ENCODE peak calls at places on chromosomes 6 and 20, in ten cellular contexts. One of them, this sample, is unnamed.

GRCh38 chr20:21465799-21466198 is 48.1 kb downstream of the NKX2-2 start:
- DNase-seq in A673: no peak
- DNase-seq in cardiac muscle cell: no peak
- DNase-seq in IMR-90: no peak
- DNase-seq in psoas muscle: no peak
- DNase-seq in lower lobe of right lung: no peak
- DNase-seq in MM.1S: no peak
- DNase-seq in HCT116: no peak
- DNase-seq in sigmoid colon: no peak
- DNase-seq in heart left ventricle: no peak
- DNase-seq in this sample: no peak

GRCh38 chr6:169231790-169232506 is 21.7 kb downstream of the THBS2 start:
- DNase-seq in A673: no peak
- DNase-seq in cardiac muscle cell: no peak
- DNase-seq in IMR-90: no peak
- DNase-seq in psoas muscle: no peak
- DNase-seq in lower lobe of right lung: no peak
- DNase-seq in MM.1S: no peak
- DNase-seq in HCT116: no peak
- DNase-seq in sigmoid colon: peak; percentile 66
- DNase-seq in heart left ventricle: no peak
- DNase-seq in this sample: no peak

GRCh38 chr6:122381494-122382083 is 17.9 kb upstream of the HSF2 start:
- DNase-seq in A673: peak; percentile 86
- DNase-seq in cardiac muscle cell: peak; percentile 80
- DNase-seq in IMR-90: peak; percentile 79
- DNase-seq in psoas muscle: peak; percentile 56
- DNase-seq in lower lobe of right lung: no peak
- DNase-seq in MM.1S: peak; percentile 53
- DNase-seq in HCT116: peak; percentile 68
- DNase-seq in sigmoid colon: peak; percentile 83
- DNase-seq in heart left ventricle: peak; percentile 41
- DNase-seq in this sample: no peak

GRCh38 chr20:5642155-5642981 is 107.8 kb upstream of the SHLD1 start:
- DNase-seq in A673: peak; percentile 55
- DNase-seq in cardiac muscle cell: no peak
- DNase-seq in IMR-90: no peak
- DNase-seq in psoas muscle: no peak
- DNase-seq in lower lobe of right lung: peak; percentile 66
- DNase-seq in MM.1S: no peak
- DNase-seq in HCT116: no peak
- DNase-seq in sigmoid colon: peak; percentile 72
- DNase-seq in heart left ventricle: no peak
- DNase-seq in this sample: no peak

GRCh38 chr20:61223121-61223520 is 28.9 kb upstream of the CDH4 start:
- DNase-seq in A673: no peak
- DNase-seq in cardiac muscle cell: no peak
- DNase-seq in IMR-90: no peak
- DNase-seq in psoas muscle: no peak
- DNase-seq in lower lobe of right lung: no peak
- DNase-seq in MM.1S: no peak
- DNase-seq in HCT116: no peak
- DNase-seq in sigmoid colon: no peak
- DNase-seq in heart left ventricle: no peak
- DNase-seq in this sample: no peak

GRCh38 chr20:61434361-61434781 is 182.3 kb downstream of the CDH4 start:
- DNase-seq in A673: peak; percentile 89
- DNase-seq in cardiac muscle cell: peak; percentile 43
- DNase-seq in IMR-90: peak; percentile 25
- DNase-seq in psoas muscle: no peak
- DNase-seq in lower lobe of right lung: no peak
- DNase-seq in MM.1S: no peak
- DNase-seq in HCT116: no peak
- DNase-seq in sigmoid colon: no peak
- DNase-seq in heart left ventricle: no peak
- DNase-seq in this sample: no peak

GRCh38 chr6:155936551-155936950 is 480.9 kb upstream of the NOX3 start:
- DNase-seq in A673: no peak
- DNase-seq in cardiac muscle cell: no peak
- DNase-seq in IMR-90: no peak
- DNase-seq in psoas muscle: no peak
- DNase-seq in lower lobe of right lung: no peak
- DNase-seq in MM.1S: no peak
- DNase-seq in HCT116: no peak
- DNase-seq in sigmoid colon: no peak
- DNase-seq in heart left ventricle: peak; percentile 12
- DNase-seq in this sample: no peak

GRCh38 chr20:23145281-23145700 is 59.2 kb upstream of the CD93 start:
- DNase-seq in A673: no peak
- DNase-seq in cardiac muscle cell: no peak
- DNase-seq in IMR-90: peak; percentile 56
- DNase-seq in psoas muscle: peak; percentile 89
- DNase-seq in lower lobe of right lung: no peak
- DNase-seq in MM.1S: no peak
- DNase-seq in HCT116: no peak
- DNase-seq in sigmoid colon: peak; percentile 60
- DNase-seq in heart left ventricle: no peak
- DNase-seq in this sample: peak; percentile 63

DNA sequence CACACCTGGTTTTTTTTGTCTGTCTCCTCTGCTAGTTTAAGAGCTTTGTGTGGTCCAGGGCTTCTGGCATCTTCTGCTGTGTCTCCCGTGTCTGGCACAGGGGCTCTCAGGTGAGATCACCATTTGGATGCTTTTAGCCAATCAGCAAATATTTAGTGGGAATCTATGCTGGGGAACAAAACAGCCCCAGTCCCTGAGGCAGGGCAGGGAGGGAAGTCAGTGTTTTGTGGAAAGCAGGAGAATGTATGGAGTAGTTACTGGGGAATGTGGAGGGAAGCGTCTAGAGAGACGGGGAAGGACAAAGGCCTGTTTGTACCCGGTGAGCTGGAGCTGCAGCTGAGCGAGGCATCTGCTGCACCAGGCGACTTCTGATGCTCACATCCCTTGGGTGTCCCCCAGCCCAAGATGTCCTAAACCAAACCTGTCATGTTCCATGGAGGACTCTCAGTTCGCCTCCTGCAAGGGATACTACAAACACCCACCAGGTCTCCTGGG is 49.3 kb upstream of the NNAT start:
- DNase-seq in A673: no peak
- DNase-seq in cardiac muscle cell: no peak
- DNase-seq in IMR-90: no peak
- DNase-seq in psoas muscle: no peak
- DNase-seq in lower lobe of right lung: no peak
- DNase-seq in MM.1S: no peak
- DNase-seq in HCT116: no peak
- DNase-seq in sigmoid colon: no peak
- DNase-seq in heart left ventricle: no peak
- DNase-seq in this sample: no peak
- H3K4me1 ChIP-seq in A673: no peaks in the 10 kb centered on the region
- H3K4me1 ChIP-seq in cardiac muscle cell: no peaks in the 10 kb centered on the region
- H3K4me1 ChIP-seq in IMR-90: no peaks in the 10 kb centered on the region
- H3K4me1 ChIP-seq in psoas muscle: no peaks in the 10 kb centered on the region
- H3K4me1 ChIP-seq in lower lobe of right lung: no peaks in the 10 kb centered on the region
- H3K4me1 ChIP-seq in MM.1S: no peaks in the 10 kb centered on the region
- H3K4me1 ChIP-seq in HCT116: no peaks in the 10 kb centered on the region
- H3K4me1 ChIP-seq in sigmoid colon: no peaks in the 10 kb centered on the region
- H3K4me1 ChIP-seq in heart left ventricle: no peaks in the 10 kb centered on the region
- H3K4me1 ChIP-seq in this sample: no peaks in the 10 kb centered on the region

GRCh38 chr6:42042108-42042507 is 8.2 kb upstream of the TAF8 start:
- DNase-seq in A673: no peak
- DNase-seq in cardiac muscle cell: no peak
- DNase-seq in IMR-90: no peak
- DNase-seq in psoas muscle: no peak
- DNase-seq in lower lobe of right lung: no peak
- DNase-seq in MM.1S: no peak
- DNase-seq in HCT116: no peak
- DNase-seq in sigmoid colon: no peak
- DNase-seq in heart left ventricle: no peak
- DNase-seq in this sample: no peak
- H3K4me1 ChIP-seq in A673: peaks cover 23% of the 10 kb centered on the region
- H3K4me1 ChIP-seq in cardiac muscle cell: peaks cover 13% of the 10 kb centered on the region
- H3K4me1 ChIP-seq in IMR-90: peaks cover 18% of the 10 kb centered on the region
- H3K4me1 ChIP-seq in psoas muscle: peaks cover 34% of the 10 kb centered on the region
- H3K4me1 ChIP-seq in lower lobe of right lung: peaks cover 83% of the 10 kb centered on the region
- H3K4me1 ChIP-seq in MM.1S: peaks cover 12% of the 10 kb centered on the region
- H3K4me1 ChIP-seq in HCT116: peaks cover 21% of the 10 kb centered on the region
- H3K4me1 ChIP-seq in sigmoid colon: peaks cover 74% of the 10 kb centered on the region
- H3K4me1 ChIP-seq in heart left ventricle: peaks cover 68% of the 10 kb centered on the region
- H3K4me1 ChIP-seq in this sample: peaks cover 63% of the 10 kb centered on the region

GRCh38 chr6:12293931-12294800 is 4.0 kb downstream of the EDN1 start:
- DNase-seq in A673: no peak
- DNase-seq in cardiac muscle cell: no peak
- DNase-seq in IMR-90: no peak
- DNase-seq in psoas muscle: no peak
- DNase-seq in lower lobe of right lung: no peak
- DNase-seq in MM.1S: no peak
- DNase-seq in HCT116: no peak
- DNase-seq in sigmoid colon: no peak
- DNase-seq in heart left ventricle: no peak
- DNase-seq in this sample: no peak
- H3K4me1 ChIP-seq in A673: no peaks in the 10 kb centered on the region
- H3K4me1 ChIP-seq in cardiac muscle cell: no peaks in the 10 kb centered on the region
- H3K4me1 ChIP-seq in IMR-90: peaks cover 17% of the 10 kb centered on the region
- H3K4me1 ChIP-seq in psoas muscle: peaks cover 10% of the 10 kb centered on the region
- H3K4me1 ChIP-seq in lower lobe of right lung: peaks cover 32% of the 10 kb centered on the region
- H3K4me1 ChIP-seq in MM.1S: no peaks in the 10 kb centered on the region
- H3K4me1 ChIP-seq in HCT116: peaks cover 7% of the 10 kb centered on the region
- H3K4me1 ChIP-seq in sigmoid colon: peaks cover 30% of the 10 kb centered on the region
- H3K4me1 ChIP-seq in heart left ventricle: peaks cover 22% of the 10 kb centered on the region
- H3K4me1 ChIP-seq in this sample: no peaks in the 10 kb centered on the region

GRCh38 chr6:90417385-90417784 is 120.7 kb upstream of the BACH2 start:
- DNase-seq in A673: no peak
- DNase-seq in cardiac muscle cell: peak; percentile 55
- DNase-seq in IMR-90: no peak
- DNase-seq in psoas muscle: no peak
- DNase-seq in lower lobe of right lung: no peak
- DNase-seq in MM.1S: no peak
- DNase-seq in HCT116: no peak
- DNase-seq in sigmoid colon: no peak
- DNase-seq in heart left ventricle: no peak
- DNase-seq in this sample: no peak
- H3K4me1 ChIP-seq in A673: no peaks in the 10 kb centered on the region
- H3K4me1 ChIP-seq in cardiac muscle cell: peaks cover 6% of the 10 kb centered on the region
- H3K4me1 ChIP-seq in IMR-90: peaks cover 3% of the 10 kb centered on the region
- H3K4me1 ChIP-seq in psoas muscle: no peaks in the 10 kb centered on the region
- H3K4me1 ChIP-seq in lower lobe of right lung: peaks cover 6% of the 10 kb centered on the region
- H3K4me1 ChIP-seq in MM.1S: no peaks in the 10 kb centered on the region
- H3K4me1 ChIP-seq in HCT116: no peaks in the 10 kb centered on the region
- H3K4me1 ChIP-seq in sigmoid colon: peaks cover 9% of the 10 kb centered on the region
- H3K4me1 ChIP-seq in heart left ventricle: peaks cover 16% of the 10 kb centered on the region
- H3K4me1 ChIP-seq in this sample: no peaks in the 10 kb centered on the region

DNA sequence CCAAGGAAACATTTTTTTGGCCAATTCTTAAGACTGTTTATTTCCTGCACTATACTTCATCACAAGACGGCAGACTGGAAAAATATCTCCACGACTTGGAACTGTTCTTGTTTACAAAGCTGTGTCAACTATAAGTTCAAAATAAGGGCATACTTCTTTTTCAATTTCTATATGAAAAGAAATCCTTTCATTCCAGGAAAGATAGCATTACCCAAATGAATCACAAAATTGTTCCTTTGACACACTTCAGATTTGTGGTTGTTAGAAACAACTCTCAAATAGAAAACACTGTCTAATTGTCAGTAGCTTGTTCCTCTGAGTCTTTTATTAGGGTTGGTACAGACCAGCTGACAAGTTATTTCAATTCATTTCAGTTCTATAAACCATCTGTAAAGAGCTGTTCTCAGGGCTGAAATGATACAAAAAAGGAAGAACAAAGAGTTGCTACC is 212.9 kb upstream of the PRDM1 start:
- DNase-seq in A673: no peak
- DNase-seq in cardiac muscle cell: no peak
- DNase-seq in IMR-90: no peak
- DNase-seq in psoas muscle: no peak
- DNase-seq in lower lobe of right lung: no peak
- DNase-seq in MM.1S: no peak
- DNase-seq in HCT116: no peak
- DNase-seq in sigmoid colon: no peak
- DNase-seq in heart left ventricle: no peak
- DNase-seq in this sample: no peak
- H3K4me1 ChIP-seq in A673: no peaks in the 10 kb centered on the region
- H3K4me1 ChIP-seq in cardiac muscle cell: no peaks in the 10 kb centered on the region
- H3K4me1 ChIP-seq in IMR-90: no peaks in the 10 kb centered on the region
- H3K4me1 ChIP-seq in psoas muscle: no peaks in the 10 kb centered on the region
- H3K4me1 ChIP-seq in lower lobe of right lung: peaks cover 19% of the 10 kb centered on the region
- H3K4me1 ChIP-seq in MM.1S: no peaks in the 10 kb centered on the region
- H3K4me1 ChIP-seq in HCT116: no peaks in the 10 kb centered on the region
- H3K4me1 ChIP-seq in sigmoid colon: no peaks in the 10 kb centered on the region
- H3K4me1 ChIP-seq in heart left ventricle: peaks cover 9% of the 10 kb centered on the region
- H3K4me1 ChIP-seq in this sample: peaks cover 7% of the 10 kb centered on the region

GRCh38 chr20:8246701-8247100 is 114.6 kb downstream of the PLCB1 start:
- DNase-seq in A673: no peak
- DNase-seq in cardiac muscle cell: no peak
- DNase-seq in IMR-90: no peak
- DNase-seq in psoas muscle: no peak
- DNase-seq in lower lobe of right lung: no peak
- DNase-seq in MM.1S: no peak
- DNase-seq in HCT116: no peak
- DNase-seq in sigmoid colon: no peak
- DNase-seq in heart left ventricle: no peak
- DNase-seq in this sample: no peak

GRCh38 chr20:8244637-8245036 is 112.6 kb downstream of the PLCB1 start:
- DNase-seq in A673: peak; percentile 10
- DNase-seq in cardiac muscle cell: no peak
- DNase-seq in IMR-90: peak; percentile 67
- DNase-seq in psoas muscle: no peak
- DNase-seq in lower lobe of right lung: no peak
- DNase-seq in MM.1S: no peak
- DNase-seq in HCT116: no peak
- DNase-seq in sigmoid colon: peak; percentile 76
- DNase-seq in heart left ventricle: peak; percentile 57
- DNase-seq in this sample: no peak

GRCh38 chr20:8248051-8248450 is 116.0 kb downstream of the PLCB1 start:
- DNase-seq in A673: no peak
- DNase-seq in cardiac muscle cell: no peak
- DNase-seq in IMR-90: no peak
- DNase-seq in psoas muscle: no peak
- DNase-seq in lower lobe of right lung: no peak
- DNase-seq in MM.1S: no peak
- DNase-seq in HCT116: no peak
- DNase-seq in sigmoid colon: no peak
- DNase-seq in heart left ventricle: no peak
- DNase-seq in this sample: no peak

GRCh38 chr20:8242827-8243764 is 111.0 kb downstream of the PLCB1 start:
- DNase-seq in A673: no peak
- DNase-seq in cardiac muscle cell: peak; percentile 17
- DNase-seq in IMR-90: no peak
- DNase-seq in psoas muscle: no peak
- DNase-seq in lower lobe of right lung: no peak
- DNase-seq in MM.1S: no peak
- DNase-seq in HCT116: no peak
- DNase-seq in sigmoid colon: no peak
- DNase-seq in heart left ventricle: peak; percentile 13
- DNase-seq in this sample: no peak

DNA sequence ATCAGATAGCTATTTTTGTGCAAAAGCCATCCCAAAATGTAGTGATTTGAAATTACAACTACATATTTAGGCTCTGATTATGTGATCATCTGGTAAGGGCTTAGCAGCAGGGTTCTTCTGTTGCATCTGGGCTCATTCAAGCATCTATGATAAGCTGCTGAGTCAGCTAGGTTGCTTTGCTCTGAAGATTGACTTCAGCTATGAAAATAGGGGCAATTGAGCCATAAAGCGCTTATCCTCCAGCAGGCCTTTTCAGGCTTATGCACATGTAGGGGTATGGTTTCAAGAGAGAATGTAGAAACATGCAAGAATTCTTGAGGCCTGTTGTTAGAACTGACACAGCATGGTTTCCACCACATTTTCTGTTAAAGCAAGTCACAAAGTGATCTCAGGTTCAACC is 114.1 kb downstream of the PLCB1 start:
- DNase-seq in A673: no peak
- DNase-seq in cardiac muscle cell: no peak
- DNase-seq in IMR-90: no peak
- DNase-seq in psoas muscle: no peak
- DNase-seq in lower lobe of right lung: no peak
- DNase-seq in MM.1S: no peak
- DNase-seq in HCT116: no peak
- DNase-seq in sigmoid colon: no peak
- DNase-seq in heart left ventricle: no peak
- DNase-seq in this sample: no peak
- H3K4me1 ChIP-seq in A673: no peaks in the 10 kb centered on the region
- H3K4me1 ChIP-seq in cardiac muscle cell: peaks cover 28% of the 10 kb centered on the region
- H3K4me1 ChIP-seq in IMR-90: peaks cover 4% of the 10 kb centered on the region
- H3K4me1 ChIP-seq in psoas muscle: peaks cover 34% of the 10 kb centered on the region
- H3K4me1 ChIP-seq in lower lobe of right lung: no peaks in the 10 kb centered on the region
- H3K4me1 ChIP-seq in MM.1S: no peaks in the 10 kb centered on the region
- H3K4me1 ChIP-seq in HCT116: no peaks in the 10 kb centered on the region
- H3K4me1 ChIP-seq in sigmoid colon: peaks cover 55% of the 10 kb centered on the region
- H3K4me1 ChIP-seq in heart left ventricle: peaks cover 39% of the 10 kb centered on the region
- H3K4me1 ChIP-seq in this sample: no peaks in the 10 kb centered on the region